ENCODE peak calls at places on chromosomes 12 and 14, in six cellular contexts. One of them, this sample, is unnamed.

GRCh38 chr14:90049390-90049789 is 12.4 kb upstream of the KCNK13 start:
- DNase-seq in lung: no peak
- DNase-seq in iris pigment epithelial cell: no peak
- DNase-seq in activated CD4-positive, alpha-beta T cell treated with anti-CD3 and anti-CD28 coated beads, Interleukin-2, amount 50 U/mL, for 24 hours: no peak
- DNase-seq in stimulated activated CD4-positive, alpha-beta T cell treated with anti-CD3 and anti-CD28 coated beads, TNF-alpha, amount 100 ng/mL, for 48 hours: no peak
- DNase-seq in AML-193: no peak
- DNase-seq in this sample: no peak

GRCh38 chr14:93206793-93207467 is at the start of the genes GON7 and UBR7:
- DNase-seq in iris pigment epithelial cell: peak; percentile 96
- DNase-seq in stimulated activated CD4-positive, alpha-beta T cell treated with anti-CD3 and anti-CD28 coated beads, TNF-alpha, amount 100 ng/mL, for 48 hours: peak; percentile 89
- DNase-seq in activated CD4-positive, alpha-beta T cell treated with anti-CD3 and anti-CD28 coated beads, Interleukin-2, amount 50 U/mL, for 24 hours: peak; percentile 84
- DNase-seq in AML-193: peak; percentile 91
- DNase-seq in lung: peak; percentile 97
- DNase-seq in this sample: peak; percentile 97

GRCh38 chr12:79296128-79296527 is 394.6 kb downstream of the PAWR start:
- DNase-seq in AML-193: no peak
- DNase-seq in iris pigment epithelial cell: no peak
- DNase-seq in lung: no peak
- DNase-seq in activated CD4-positive, alpha-beta T cell treated with anti-CD3 and anti-CD28 coated beads, Interleukin-2, amount 50 U/mL, for 24 hours: no peak
- DNase-seq in stimulated activated CD4-positive, alpha-beta T cell treated with anti-CD3 and anti-CD28 coated beads, TNF-alpha, amount 100 ng/mL, for 48 hours: no peak
- DNase-seq in this sample: no peak

GRCh38 chr12:116431677-116432300 is 127.4 kb upstream of the MAP1LC3B2 start:
- DNase-seq in iris pigment epithelial cell: no peak
- DNase-seq in lung: no peak
- DNase-seq in stimulated activated CD4-positive, alpha-beta T cell treated with anti-CD3 and anti-CD28 coated beads, TNF-alpha, amount 100 ng/mL, for 48 hours: no peak
- DNase-seq in AML-193: no peak
- DNase-seq in activated CD4-positive, alpha-beta T cell treated with anti-CD3 and anti-CD28 coated beads, Interleukin-2, amount 50 U/mL, for 24 hours: no peak
- DNase-seq in this sample: no peak

GRCh38 chr12:95258146-95258545 is 40.5 kb downstream of the VEZT start:
- DNase-seq in stimulated activated CD4-positive, alpha-beta T cell treated with anti-CD3 and anti-CD28 coated beads, TNF-alpha, amount 100 ng/mL, for 48 hours: no peak
- DNase-seq in activated CD4-positive, alpha-beta T cell treated with anti-CD3 and anti-CD28 coated beads, Interleukin-2, amount 50 U/mL, for 24 hours: no peak
- DNase-seq in iris pigment epithelial cell: peak; percentile 17
- DNase-seq in lung: no peak
- DNase-seq in AML-193: no peak
- DNase-seq in this sample: no peak

GRCh38 chr14:99001241-99001640 is 270.8 kb downstream of the BCL11B start:
- DNase-seq in activated CD4-positive, alpha-beta T cell treated with anti-CD3 and anti-CD28 coated beads, Interleukin-2, amount 50 U/mL, for 24 hours: no peak
- DNase-seq in iris pigment epithelial cell: no peak
- DNase-seq in stimulated activated CD4-positive, alpha-beta T cell treated with anti-CD3 and anti-CD28 coated beads, TNF-alpha, amount 100 ng/mL, for 48 hours: no peak
- DNase-seq in lung: no peak
- DNase-seq in AML-193: no peak
- DNase-seq in this sample: no peak

GRCh38 chr12:76158518-76159321 is 74.2 kb upstream of the NAP1L1 start:
- DNase-seq in AML-193: peak; percentile 14
- DNase-seq in activated CD4-positive, alpha-beta T cell treated with anti-CD3 and anti-CD28 coated beads, Interleukin-2, amount 50 U/mL, for 24 hours: peak; percentile 83
- DNase-seq in stimulated activated CD4-positive, alpha-beta T cell treated with anti-CD3 and anti-CD28 coated beads, TNF-alpha, amount 100 ng/mL, for 48 hours: peak; percentile 64
- DNase-seq in lung: peak; percentile 39
- DNase-seq in iris pigment epithelial cell: peak; percentile 71
- DNase-seq in this sample: peak; percentile 93

GRCh38 chr12:92582466-92582865 is 120.3 kb upstream of the PLEKHG7 start:
- DNase-seq in activated CD4-positive, alpha-beta T cell treated with anti-CD3 and anti-CD28 coated beads, Interleukin-2, amount 50 U/mL, for 24 hours: no peak
- DNase-seq in stimulated activated CD4-positive, alpha-beta T cell treated with anti-CD3 and anti-CD28 coated beads, TNF-alpha, amount 100 ng/mL, for 48 hours: no peak
- DNase-seq in AML-193: no peak
- DNase-seq in lung: no peak
- DNase-seq in iris pigment epithelial cell: no peak
- DNase-seq in this sample: no peak

This sample was measured in OCI-M1.